ENCODE peak calls at places on chromosomes 5 and 9, in four cellular contexts. M is AG04450, K is left ventricle myocardium inferior, Z is upper lobe of right lung. C is an unnamed sample. For H3K27me3, the result is how much of the 10 kb centered on the place peaks cover.

GRCh38 chr9:89532944-89533343 is 35.0 kb upstream of the SEMA4D start:
- DNase-seq in M (no peak), K (no peak), Z (no peak), C (no peak)

GRCh38 chr9:131119600-131119999 is 5.8 kb upstream of the NUP214 start:
- DNase-seq in M (no peak), K (no peak), Z (peak), C (no peak)

GRCh38 chr5:110250790-110251189 is 475.7 kb downstream of the TMEM232 start:
- DNase-seq in M (no peak), K (no peak), Z (no peak), C (no peak)

GRCh38 chr5:111068208-111068607 is 3.3 kb upstream of the TSLP start:
- DNase-seq in M (no peak), K (no peak), Z (no peak), C (no peak)

GRCh38 chr9:124197177-124198095 is 60.3 kb upstream of the NEK6 start:
- DNase-seq in M (no peak), K (no peak), Z (peak), C (no peak)

GRCh38 chr5:78920604-78921003 is 64.5 kb downstream of the ARSB start:
- DNase-seq in M (no peak), K (no peak), Z (no peak), C (no peak)

GRCh38 chr9:111161015-111161415 is 122.7 kb upstream of the LPAR1 start:
- DNase-seq in M (peak), K (no peak), Z (no peak), C (no peak)

GRCh38 chr9:116152941-116153764 is 438 bp upstream of the PAPPA start:
- DNase-seq in M (peak), K (no peak), Z (no peak), C (no peak)

GRCh38 chr9:125630436-125630835 is 76.6 kb downstream of the MAPKAP1 start:
- DNase-seq in M (no peak), K (no peak), Z (no peak), C (no peak)

GRCh38 chr5:143652104-143652700 is 159.8 kb upstream of the HMHB1 start:
- DNase-seq in M (no peak), K (no peak), Z (no peak), C (no peak)

GRCh38 chr5:106380736-106381135 is 1290.0 kb downstream of the EFNA5 start:
- DNase-seq in M (peak), K (no peak), Z (no peak), C (no peak)

GRCh38 chr5:17185349-17185748 is 32.1 kb upstream of the BASP1 start:
- DNase-seq in M (no peak), K (no peak), Z (no peak), C (no peak)

GRCh38 chr9:99140685-99141314 is 35.9 kb downstream of the TGFBR1 start:
- DNase-seq in M (peak), K (no peak), Z (no peak), C (no peak)

GRCh38 chr5:25009063-25009462 is 364.3 kb upstream of the CDH10 start:
- DNase-seq in M (no peak), K (no peak), Z (no peak), C (no peak)

GRCh38 chr5:78647411-78647818 is 1.2 kb downstream of the LHFPL2 start:
- DNase-seq in M (no peak), K (no peak), Z (no peak), C (peak)

GRCh38 chr5:124438390-124439380 is 307.8 kb downstream of the ZNF608 start:
- DNase-seq in M (no peak), K (no peak), Z (no peak), C (no peak)

GRCh38 chr9:116870566-116870965 is 183.5 kb downstream of the TRIM32 start:
- DNase-seq in M (no peak), K (no peak), Z (no peak), C (no peak)

GRCh38 chr5:179873176-179873575 is 14.6 kb upstream of the MRNIP start:
- DNase-seq in M (no peak), K (no peak), Z (no peak), C (no peak)

GRCh38 chr9:4382722-4383317 is 83.0 kb upstream of the GLIS3 start:
- DNase-seq in M (no peak), K (no peak), Z (no peak), C (no peak)

GRCh38 chr5:80216753-80217596 is 38.9 kb downstream of the SERINC5 start:
- DNase-seq in M (no peak), K (peak), Z (peak), C (peak)

GRCh38 chr5:115749016-115749415 is 67.4 kb downstream of the CDO1 start:
- DNase-seq in M (no peak), K (no peak), Z (no peak), C (no peak)

DNA sequence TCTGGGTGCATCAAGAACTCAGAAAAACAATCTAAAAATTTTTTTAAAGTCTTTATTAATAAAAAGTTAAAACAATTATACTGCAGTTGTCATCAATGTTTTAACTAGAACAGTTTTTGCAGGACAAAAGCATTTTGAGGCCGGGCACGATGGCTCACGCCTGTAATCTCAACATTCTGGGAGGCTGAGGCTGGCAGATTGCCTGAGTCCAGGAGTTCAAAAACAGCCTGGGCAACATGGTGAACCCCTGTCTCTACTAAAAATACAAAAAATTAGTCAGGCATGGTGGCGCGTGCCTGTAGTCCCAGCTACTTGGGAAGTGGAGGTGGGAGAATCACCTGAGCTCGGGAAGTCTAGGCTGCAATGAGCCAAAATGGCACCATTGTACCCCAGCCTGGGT is 5.2 kb upstream of the SPRY4 start:
- DNase-seq in M (no peak), K (no peak), Z (no peak), C (no peak)
- H3K27me3 ChIP-seq in M (under half), K (under half), Z (under half), C (under half)

DNA sequence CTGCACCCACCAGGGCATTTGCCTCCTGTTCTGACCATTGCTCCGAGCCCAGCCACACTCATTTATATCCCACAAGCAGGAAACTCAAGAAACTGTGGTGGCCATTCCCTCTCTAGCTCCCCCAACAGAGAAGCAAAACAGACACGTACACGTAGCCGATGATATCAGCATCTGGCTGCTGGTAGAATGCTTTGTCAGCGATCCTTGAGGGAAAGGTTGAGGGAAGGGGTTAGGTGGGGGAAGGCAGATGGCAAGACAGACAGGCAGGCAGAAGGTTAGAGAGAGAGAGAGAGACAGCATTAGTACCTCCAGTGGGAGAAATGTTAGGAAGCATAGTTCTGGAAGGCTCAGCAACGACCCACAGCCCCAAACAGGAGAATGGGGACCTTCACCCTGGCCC is 7.8 kb downstream of the HIGD2A start:
- DNase-seq in M (no peak), K (no peak), Z (no peak), C (peak)
- H3K27ac ChIP-seq in M (no peak), K (peak), Z (no peak), C (no peak)

GRCh38 chr9:136249881-136250559 is 4.4 kb upstream of the QSOX2 start:
- DNase-seq in M (no peak), K (no peak), Z (no peak), C (no peak)
- H3K27me3 ChIP-seq in M (under half), K (under half), Z (under half), C (under half)

GRCh38 chr9:121316852-121317373 is 49.0 kb downstream of the GSN start:
- DNase-seq in M (no peak), K (no peak), Z (no peak), C (no peak)

GRCh38 chr9:121319394-121319780 is 50.7 kb downstream of the STOM start:
- DNase-seq in M (no peak), K (no peak), Z (no peak), C (no peak)

GRCh38 chr9:121321039-121321503 is 49.0 kb downstream of the STOM start:
- DNase-seq in M (no peak), K (no peak), Z (no peak), C (no peak)

GRCh38 chr9:121317737-121318630 is 50.0 kb downstream of the GSN start:
- DNase-seq in M (no peak), K (peak), Z (no peak), C (peak)

GRCh38 chr9:121318631-121319393 is 50.9 kb downstream of the GSN start:
- DNase-seq in M (no peak), K (no peak), Z (no peak), C (no peak)
- H3K27ac ChIP-seq in M (peak), K (peak), Z (no peak), C (peak)

DNA sequence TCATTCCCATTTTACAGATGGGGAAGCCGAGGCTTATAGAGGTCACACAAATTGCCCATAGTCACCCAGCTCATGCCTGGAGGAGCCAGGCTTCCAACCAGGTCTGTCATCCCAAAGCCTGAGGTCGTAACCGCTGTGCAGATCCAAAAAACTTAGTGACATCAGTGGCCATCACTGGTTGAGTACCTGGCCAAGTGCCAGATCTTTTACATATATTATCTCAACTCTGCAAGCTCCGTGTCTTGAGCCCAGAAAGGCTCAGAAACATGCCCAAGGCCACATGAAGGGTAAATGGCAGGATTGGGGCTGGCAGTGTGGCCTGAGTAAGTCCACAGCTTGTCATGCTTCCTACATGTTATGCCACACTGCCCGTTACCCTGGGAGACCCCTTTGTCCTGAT is 13.5 kb downstream of the CFAP77 start:
- DNase-seq in M (no peak), K (no peak), Z (no peak), C (no peak)
- H3K27me3 ChIP-seq in M (under half), K (half or more), Z (under half), C (under half)

DNA sequence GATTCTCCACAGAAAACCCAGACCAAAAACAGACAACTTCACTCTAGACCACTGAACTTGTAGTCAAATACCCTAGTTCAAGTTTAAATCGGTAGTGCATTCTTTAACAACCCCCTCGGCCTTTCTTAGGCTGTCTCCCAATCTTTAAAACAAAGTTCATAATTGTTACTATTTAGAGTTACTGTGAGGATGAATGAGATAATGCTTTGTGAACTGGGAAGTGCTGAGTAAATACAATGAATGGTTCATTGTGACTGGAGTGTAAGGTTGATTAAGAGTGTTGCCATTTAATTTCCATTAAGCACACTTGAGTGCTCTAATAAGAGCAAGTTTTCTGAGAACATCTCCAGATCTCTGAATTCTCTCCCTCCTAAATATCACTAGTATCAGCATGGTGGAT is 228.8 kb upstream of the PIK3R1 start:
- DNase-seq in M (no peak), K (no peak), Z (no peak), C (no peak)
- H3K27ac ChIP-seq in M (no peak), K (no peak), Z (no peak), C (no peak)

DNA sequence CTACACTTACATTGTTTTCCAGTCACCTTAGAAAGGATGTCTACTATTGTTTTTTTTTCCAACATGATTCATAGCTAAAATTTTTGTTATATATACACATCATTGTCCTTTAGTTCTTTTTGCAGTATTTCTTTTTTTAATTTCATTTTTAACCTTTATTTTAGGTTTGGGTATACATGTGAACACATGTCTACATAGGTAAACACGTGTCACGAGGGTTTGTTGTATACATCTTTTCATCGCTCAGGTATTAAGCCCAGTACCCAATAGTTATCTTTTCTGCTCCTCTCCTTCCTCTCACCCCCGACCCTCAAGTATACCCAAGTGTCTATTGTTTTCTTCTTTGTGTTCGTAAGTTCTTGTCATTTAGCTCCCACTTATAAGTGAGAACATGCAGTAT is 19.0 kb downstream of the IFNA5 start:
- DNase-seq in M (no peak), K (no peak), Z (no peak), C (no peak)
- H3K27me3 ChIP-seq in M (under half), K (under half), Z (under half), C (under half)

C was measured in aorta.